ENCODE peak calls at places on chromosomes 3 and 15, in seven cellular contexts. H is Right ventricle myocardium superior; S is fibroblast of mammary gland; Z is mucosa of descending colon; C is stimulated activated CD8-positive, alpha-beta memory T cell treated with anti-CD3 and anti-CD28 coated beads, Interleukin-4, amount 100 ng/mL, for 4 hours; Y is left colon; J is choroid plexus epithelial cell. F is an unnamed sample.

GRCh38 chr3:44208086-44208485 is 33.6 kb upstream of the TOPAZ1 start:
- DNase-seq in Z (no peak), C (no peak), Y (no peak), S (no peak), J (peak), H (no peak), F (no peak)

GRCh38 chr3:11835028-11835639 is 11.6 kb downstream of the TAMM41 start:
- DNase-seq in Z (no peak), J (peak), Y (no peak), C (no peak), S (peak), H (no peak), F (peak)

GRCh38 chr3:159200176-159200575 is 398.3 kb downstream of the MFSD1 start:
- DNase-seq in H (no peak), Z (no peak), Y (no peak), S (peak), J (peak), C (no peak), F (no peak)

GRCh38 chr3:174397848-174398247 is 461.3 kb upstream of the NAALADL2 start:
- DNase-seq in S (peak), J (peak), H (no peak), Z (no peak), C (no peak), Y (no peak), F (peak)

GRCh38 chr15:101451192-101451799 is 38.2 kb downstream of the PCSK6 start:
- DNase-seq in H (peak), S (peak), C (no peak), J (peak), Z (no peak), Y (no peak), F (no peak)

GRCh38 chr3:43505351-43505750 is 116.5 kb downstream of the ANO10 start:
- DNase-seq in J (peak), S (peak), H (no peak), C (no peak), Y (no peak), Z (no peak), F (no peak)

GRCh38 chr3:133958071-133958806 is 62.6 kb upstream of the RAB6B start:
- DNase-seq in Y (no peak), S (no peak), J (no peak), C (no peak), H (no peak), Z (no peak), F (no peak)

GRCh38 chr15:33871911-33872760 is 96.2 kb upstream of the CHRM5 start:
- DNase-seq in H (no peak), Y (no peak), Z (no peak), C (no peak), J (no peak), S (no peak), F (no peak)

GRCh38 chr15:48052871-48053383 is 67.9 kb upstream of the SLC24A5 start:
- DNase-seq in H (no peak), C (no peak), J (no peak), Y (no peak), Z (no peak), S (peak), F (peak)

GRCh38 chr15:99249270-99249817 is at the start of gene TTC23:
- DNase-seq in Z (no peak), H (no peak), Y (peak), J (peak), C (no peak), S (peak), F (peak)

GRCh38 chr15:92880796-92881569 is 19.1 kb upstream of the CHD2 start:
- DNase-seq in Z (no peak), H (no peak), C (no peak), J (peak), S (no peak), Y (no peak), F (no peak)

GRCh38 chr15:66655511-66655910 is 46.5 kb upstream of the SMAD6 start:
- DNase-seq in Y (no peak), C (no peak), S (no peak), H (no peak), J (no peak), Z (no peak), F (no peak)

GRCh38 chr3:33115024-33115768 is 1.4 kb downstream of the CRTAP start:
- DNase-seq in Y (peak), H (peak), J (peak), C (no peak), Z (peak), S (peak), F (peak)

GRCh38 chr3:23183731-23184130 is 19.4 kb upstream of the UBE2E2 start:
- DNase-seq in H (no peak), J (peak), C (no peak), Z (no peak), Y (no peak), S (peak), F (peak)

GRCh38 chr3:42128526-42128925 is 37.4 kb downstream of the TRAK1 start:
- DNase-seq in Z (no peak), C (no peak), J (no peak), Y (no peak), S (no peak), H (no peak), F (no peak)

GRCh38 chr3:159082514-159082913 is 280.7 kb downstream of the MFSD1 start:
- DNase-seq in Z (no peak), S (peak), Y (no peak), H (no peak), J (peak), C (no peak), F (no peak)

GRCh38 chr3:141401584-141402475 is 33.5 kb downstream of the ZBTB38 start:
- DNase-seq in Z (peak), C (no peak), Y (no peak), J (no peak), H (peak), S (no peak), F (no peak)

GRCh38 chr3:142285057-142285666 is 59.8 kb upstream of the GK5 start:
- DNase-seq in S (no peak), H (no peak), Z (no peak), Y (peak), J (no peak), C (no peak), F (no peak)

GRCh38 chr3:39910828-39911464 is 101.5 kb downstream of the MYRIP start:
- DNase-seq in C (no peak), Z (no peak), Y (no peak), J (no peak), H (no peak), S (peak), F (peak)

GRCh38 chr3:74751775-74752174 is 137.3 kb upstream of the CNTN3 start:
- DNase-seq in J (no peak), H (no peak), Y (no peak), Z (no peak), C (no peak), S (no peak), F (no peak)

GRCh38 chr3:195537995-195538394 is 5.1 kb downstream of the PPP1R2 start:
- DNase-seq in S (no peak), Z (no peak), Y (no peak), J (no peak), H (no peak), C (no peak), F (no peak)

GRCh38 chr15:39320886-39321285 is 260.0 kb upstream of the THBS1 start:
- DNase-seq in J (no peak), Y (no peak), S (no peak), H (no peak), Z (no peak), C (no peak), F (no peak)

GRCh38 chr3:33159234-33159633 is 45.4 kb downstream of the CRTAP start:
- DNase-seq in H (no peak), J (no peak), C (no peak), Z (no peak), S (no peak), Y (no peak), F (no peak)

GRCh38 chr15:28995193-28995592 is 109.4 kb downstream of the APBA2 start:
- DNase-seq in S (no peak), C (no peak), Z (no peak), Y (no peak), J (no peak), H (no peak), F (no peak)

GRCh38 chr15:59561547-59561946 is 50.0 kb upstream of the GCNT3 start:
- DNase-seq in Z (no peak), H (no peak), S (no peak), Y (no peak), C (no peak), J (no peak), F (no peak)

GRCh38 chr15:77860101-77860691 is 217.3 kb downstream of the TBC1D2B start:
- DNase-seq in H (no peak), C (no peak), S (no peak), Y (peak), J (no peak), Z (peak), F (no peak)

GRCh38 chr15:41648770-41649169 is 11.4 kb upstream of the MGA start:
- DNase-seq in H (no peak), C (no peak), Y (no peak), S (peak), Z (no peak), J (peak), F (no peak)

GRCh38 chr3:99620976-99621375 is 17.4 kb upstream of the COL8A1 start:
- DNase-seq in H (no peak), Z (no peak), C (no peak), Y (no peak), S (no peak), J (no peak), F (no peak)

GRCh38 chr15:77797270-77797669 is 164.6 kb upstream of the LINGO1 start:
- DNase-seq in J (no peak), S (no peak), C (no peak), Y (no peak), H (no peak), Z (no peak), F (no peak)

F was measured in MCF 10A.